ENCODE peak calls at places on chromosome 3, in five cellular contexts. P, M, K, Z and T are unnamed samples.

GRCh38 chr3:123372789-123373534 is 75.9 kb downstream of the ADCY5 start:
- DNase-seq in P (peak), Z (peak), K (no peak), M (no peak), T (no peak)

GRCh38 chr3:180680097-180680430 is 775 bp upstream of the CCDC39 start:
- DNase-seq in K (peak), Z (no peak), P (no peak), M (peak), T (peak)

GRCh38 chr3:99430348-99431134 is 207.9 kb upstream of the COL8A1 start:
- DNase-seq in P (no peak), M (no peak), Z (no peak), K (peak), T (no peak)

GRCh38 chr3:176961916-176962315 is 235.4 kb downstream of the TBL1XR1 start:
- DNase-seq in M (no peak), P (no peak), Z (no peak), K (peak), T (no peak)

GRCh38 chr3:172608575-172608974 is 85.3 kb upstream of the TNFSF10 start:
- DNase-seq in K (peak), P (no peak), M (no peak), Z (no peak), T (no peak)

GRCh38 chr3:11060500-11061251 is 68.1 kb downstream of the SLC6A1 start:
- DNase-seq in M (peak), Z (peak), K (peak), P (peak), T (peak)

GRCh38 chr3:78999139-78999538 is 768.7 kb downstream of the ROBO1 start:
- DNase-seq in Z (no peak), M (no peak), K (no peak), P (no peak), T (no peak)

GRCh38 chr3:99242271-99242670 is 340.8 kb upstream of the DCBLD2 start:
- DNase-seq in Z (no peak), P (no peak), M (no peak), K (peak), T (no peak)

GRCh38 chr3:32758375-32758753 is 59.4 kb upstream of the TRIM71 start:
- DNase-seq in K (peak), Z (no peak), M (no peak), P (no peak), T (no peak)

GRCh38 chr3:78201066-78201465 is 1161.2 kb downstream of the ROBO2 start:
- DNase-seq in K (no peak), M (no peak), P (no peak), Z (no peak), T (no peak)

GRCh38 chr3:120348065-120348980 is 831 bp downstream of the LRRC58 start:
- DNase-seq in K (peak), M (peak), Z (no peak), P (peak), T (peak)

GRCh38 chr3:137325170-137325569 is 367.4 kb downstream of the IL20RB start:
- DNase-seq in M (no peak), K (no peak), P (no peak), Z (no peak), T (no peak)

GRCh38 chr3:59469948-59470723 is 420.3 kb upstream of the CFAP20DC start:
- DNase-seq in M (no peak), P (no peak), Z (no peak), K (peak), T (no peak)

GRCh38 chr3:32780071-32780734 is 37.6 kb upstream of the TRIM71 start:
- DNase-seq in M (no peak), P (no peak), Z (no peak), K (no peak), T (no peak)

GRCh38 chr3:111072016-111072891 is 638 bp downstream of the NECTIN3 start:
- DNase-seq in Z (peak), P (peak), K (peak), M (no peak), T (peak)

GRCh38 chr3:127064391-127065137 is 81.6 kb downstream of the PLXNA1 start:
- DNase-seq in K (peak), Z (peak), P (peak), M (no peak), T (no peak)

GRCh38 chr3:104687362-104687761 is 679.3 kb upstream of the ALCAM start:
- DNase-seq in M (no peak), Z (no peak), K (no peak), P (no peak), T (no peak)

GRCh38 chr3:118501152-118501551 is 533.5 kb downstream of the IGSF11 start:
- DNase-seq in P (no peak), Z (no peak), M (no peak), K (no peak), T (peak)

GRCh38 chr3:64209866-64210609 is 15.2 kb downstream of the PRICKLE2 start:
- DNase-seq in P (peak), K (peak), M (no peak), Z (peak), T (no peak)

GRCh38 chr3:51275096-51275805 is 109.8 kb upstream of the MANF start:
- DNase-seq in K (no peak), M (no peak), Z (no peak), P (no peak), T (no peak)

GRCh38 chr3:169818330-169818729 is 5.6 kb upstream of the LRRC34 start:
- DNase-seq in K (peak), M (no peak), P (no peak), Z (no peak), T (no peak)

GRCh38 chr3:5563537-5564277 is 376.2 kb downstream of the EDEM1 start:
- DNase-seq in M (no peak), K (no peak), Z (no peak), P (peak), T (no peak)

GRCh38 chr3:20041197-20041780 is 1.0 kb downstream of the KAT2B start:
- DNase-seq in P (peak), K (peak), M (no peak), Z (peak), T (peak)

GRCh38 chr3:65497846-65498245 is 540.9 kb downstream of the MAGI1 start:
- DNase-seq in K (no peak), Z (no peak), P (no peak), M (no peak), T (no peak)

GRCh38 chr3:143070977-143071551 is 48.5 kb upstream of the CHST2 start:
- DNase-seq in Z (no peak), K (peak), M (no peak), P (no peak), T (no peak)

GRCh38 chr3:33360136-33360825 is 79.9 kb downstream of the UBP1 start:
- DNase-seq in P (no peak), Z (no peak), M (no peak), K (peak), T (peak)

GRCh38 chr3:106397004-106397403 is 528.2 kb upstream of the CBLB start:
- DNase-seq in P (no peak), Z (no peak), M (no peak), K (no peak), T (no peak)

GRCh38 chr3:129552287-129553050 is 9.5 kb downstream of the H1-8 start:
- DNase-seq in P (no peak), M (no peak), K (no peak), Z (no peak), T (no peak)

GRCh38 chr3:101252307-101252706 is 68.1 kb downstream of the IMPG2 start:
- DNase-seq in P (no peak), K (no peak), Z (no peak), M (no peak), T (no peak)